ENCODE peak calls at places on chromosomes 5 and 9, in eight cellular contexts. One of them, this sample, is unnamed.

GRCh38 chr5:17411436-17411835 is 86.6 kb upstream of the TAF11L2 start:
- DNase-seq in spleen: no peak
- DNase-seq in OCI-LY7: no peak
- DNase-seq in fibroblast of the aortic adventitia: peak; percentile 40
- DNase-seq in SK-N-SH: no peak
- DNase-seq in CD8-positive, alpha-beta T cell: no peak
- DNase-seq in dorsolateral prefrontal cortex: no peak
- DNase-seq in cardiac fibroblast: peak; percentile 5
- DNase-seq in this sample: peak; percentile 57

GRCh38 chr9:125758986-125759811 is 12.0 kb downstream of the PBX3 start:
- DNase-seq in spleen: peak; percentile 77
- DNase-seq in OCI-LY7: peak; percentile 12
- DNase-seq in fibroblast of the aortic adventitia: peak; percentile 23
- DNase-seq in SK-N-SH: peak; percentile 12
- DNase-seq in CD8-positive, alpha-beta T cell: no peak
- DNase-seq in dorsolateral prefrontal cortex: peak; percentile 59
- DNase-seq in cardiac fibroblast: peak; percentile 36
- DNase-seq in this sample: no peak

GRCh38 chr5:169416583-169417196 is 115.8 kb upstream of the SLIT3 start:
- DNase-seq in spleen: no peak
- DNase-seq in OCI-LY7: no peak
- DNase-seq in fibroblast of the aortic adventitia: peak; percentile 95
- DNase-seq in SK-N-SH: no peak
- DNase-seq in CD8-positive, alpha-beta T cell: no peak
- DNase-seq in dorsolateral prefrontal cortex: no peak
- DNase-seq in cardiac fibroblast: peak; percentile 90
- DNase-seq in this sample: peak; percentile 98

GRCh38 chr9:79471577-79472543 is 99.9 kb upstream of the TLE4 start:
- DNase-seq in spleen: no peak
- DNase-seq in OCI-LY7: peak; percentile 14
- DNase-seq in fibroblast of the aortic adventitia: peak; percentile 8
- DNase-seq in SK-N-SH: peak; percentile 18
- DNase-seq in CD8-positive, alpha-beta T cell: peak; percentile 14
- DNase-seq in dorsolateral prefrontal cortex: peak; percentile 78
- DNase-seq in cardiac fibroblast: peak; percentile 76
- DNase-seq in this sample: peak; percentile 32

GRCh38 chr5:90968319-90968718 is 409.7 kb downstream of the ADGRV1 start:
- DNase-seq in spleen: no peak
- DNase-seq in OCI-LY7: no peak
- DNase-seq in fibroblast of the aortic adventitia: no peak
- DNase-seq in SK-N-SH: peak; percentile 36
- DNase-seq in CD8-positive, alpha-beta T cell: no peak
- DNase-seq in dorsolateral prefrontal cortex: no peak
- DNase-seq in cardiac fibroblast: peak; percentile 17
- DNase-seq in this sample: peak; percentile 52

GRCh38 chr9:92961627-92962302 is 14.4 kb downstream of the FGD3 start:
- DNase-seq in spleen: no peak
- DNase-seq in OCI-LY7: peak; percentile 10
- DNase-seq in fibroblast of the aortic adventitia: no peak
- DNase-seq in SK-N-SH: no peak
- DNase-seq in CD8-positive, alpha-beta T cell: no peak
- DNase-seq in dorsolateral prefrontal cortex: no peak
- DNase-seq in cardiac fibroblast: no peak
- DNase-seq in this sample: no peak

GRCh38 chr9:113600477-113600851 is 136.9 kb downstream of the RGS3 start:
- DNase-seq in spleen: peak; percentile 69
- DNase-seq in OCI-LY7: no peak
- DNase-seq in fibroblast of the aortic adventitia: no peak
- DNase-seq in SK-N-SH: no peak
- DNase-seq in CD8-positive, alpha-beta T cell: no peak
- DNase-seq in dorsolateral prefrontal cortex: no peak
- DNase-seq in cardiac fibroblast: no peak
- DNase-seq in this sample: no peak

GRCh38 chr9:14213504-14213903 is 100.4 kb downstream of the NFIB start:
- DNase-seq in spleen: no peak
- DNase-seq in OCI-LY7: no peak
- DNase-seq in fibroblast of the aortic adventitia: no peak
- DNase-seq in SK-N-SH: no peak
- DNase-seq in CD8-positive, alpha-beta T cell: no peak
- DNase-seq in dorsolateral prefrontal cortex: no peak
- DNase-seq in cardiac fibroblast: no peak
- DNase-seq in this sample: no peak

GRCh38 chr9:97983524-97984187 is 515 bp downstream of the ANP32B start:
- DNase-seq in spleen: peak; percentile 93
- DNase-seq in OCI-LY7: peak; percentile 63
- DNase-seq in fibroblast of the aortic adventitia: peak; percentile 26
- DNase-seq in SK-N-SH: peak; percentile 81
- DNase-seq in CD8-positive, alpha-beta T cell: peak; percentile 62
- DNase-seq in dorsolateral prefrontal cortex: peak; percentile 50
- DNase-seq in cardiac fibroblast: peak; percentile 45
- DNase-seq in this sample: peak; percentile 7

GRCh38 chr9:136020671-136021070 is 59.5 kb upstream of the UBAC1 start:
- DNase-seq in spleen: no peak
- DNase-seq in OCI-LY7: no peak
- DNase-seq in fibroblast of the aortic adventitia: no peak
- DNase-seq in SK-N-SH: no peak
- DNase-seq in CD8-positive, alpha-beta T cell: no peak
- DNase-seq in dorsolateral prefrontal cortex: no peak
- DNase-seq in cardiac fibroblast: no peak
- DNase-seq in this sample: no peak

GRCh38 chr9:102844754-102845153 is 150.4 kb upstream of the CYLC2 start:
- DNase-seq in spleen: no peak
- DNase-seq in OCI-LY7: no peak
- DNase-seq in fibroblast of the aortic adventitia: no peak
- DNase-seq in SK-N-SH: no peak
- DNase-seq in CD8-positive, alpha-beta T cell: no peak
- DNase-seq in dorsolateral prefrontal cortex: no peak
- DNase-seq in cardiac fibroblast: no peak
- DNase-seq in this sample: no peak

GRCh38 chr5:66660401-66660800 is 64.2 kb downstream of the MAST4 start:
- DNase-seq in spleen: no peak
- DNase-seq in OCI-LY7: no peak
- DNase-seq in fibroblast of the aortic adventitia: peak; percentile 14
- DNase-seq in SK-N-SH: no peak
- DNase-seq in CD8-positive, alpha-beta T cell: no peak
- DNase-seq in dorsolateral prefrontal cortex: no peak
- DNase-seq in cardiac fibroblast: peak; percentile 6
- DNase-seq in this sample: peak; percentile 36

GRCh38 chr9:33791117-33791516 is 4.2 kb upstream of the PRSS3 start:
- DNase-seq in spleen: no peak
- DNase-seq in OCI-LY7: no peak
- DNase-seq in fibroblast of the aortic adventitia: peak; percentile 56
- DNase-seq in SK-N-SH: no peak
- DNase-seq in CD8-positive, alpha-beta T cell: no peak
- DNase-seq in dorsolateral prefrontal cortex: no peak
- DNase-seq in cardiac fibroblast: peak; percentile 49
- DNase-seq in this sample: peak; percentile 84

GRCh38 chr5:1228121-1228520 is 2.9 kb downstream of the SLC6A18 start:
- DNase-seq in spleen: no peak
- DNase-seq in OCI-LY7: no peak
- DNase-seq in fibroblast of the aortic adventitia: no peak
- DNase-seq in SK-N-SH: no peak
- DNase-seq in CD8-positive, alpha-beta T cell: no peak
- DNase-seq in dorsolateral prefrontal cortex: no peak
- DNase-seq in cardiac fibroblast: no peak
- DNase-seq in this sample: no peak

GRCh38 chr9:137147091-137147792 is 8.3 kb downstream of the GRIN1 start:
- DNase-seq in spleen: no peak
- DNase-seq in OCI-LY7: no peak
- DNase-seq in fibroblast of the aortic adventitia: no peak
- DNase-seq in SK-N-SH: no peak
- DNase-seq in CD8-positive, alpha-beta T cell: no peak
- DNase-seq in dorsolateral prefrontal cortex: no peak
- DNase-seq in cardiac fibroblast: no peak
- DNase-seq in this sample: no peak

GRCh38 chr5:180113660-180114303 is 42.2 kb upstream of the RNF130 start:
- DNase-seq in spleen: no peak
- DNase-seq in OCI-LY7: no peak
- DNase-seq in fibroblast of the aortic adventitia: no peak
- DNase-seq in SK-N-SH: peak; percentile 12
- DNase-seq in CD8-positive, alpha-beta T cell: no peak
- DNase-seq in dorsolateral prefrontal cortex: peak; percentile 34
- DNase-seq in cardiac fibroblast: no peak
- DNase-seq in this sample: no peak

GRCh38 chr5:2187687-2188086 is 305.0 kb upstream of the IRX4 start:
- DNase-seq in spleen: peak; percentile 55
- DNase-seq in OCI-LY7: no peak
- DNase-seq in fibroblast of the aortic adventitia: no peak
- DNase-seq in SK-N-SH: no peak
- DNase-seq in CD8-positive, alpha-beta T cell: no peak
- DNase-seq in dorsolateral prefrontal cortex: no peak
- DNase-seq in cardiac fibroblast: no peak
- DNase-seq in this sample: no peak

GRCh38 chr5:34053133-34053532 is 10.1 kb upstream of the C1QTNF3 start:
- DNase-seq in spleen: no peak
- DNase-seq in OCI-LY7: no peak
- DNase-seq in fibroblast of the aortic adventitia: peak; percentile 93
- DNase-seq in SK-N-SH: no peak
- DNase-seq in CD8-positive, alpha-beta T cell: no peak
- DNase-seq in dorsolateral prefrontal cortex: no peak
- DNase-seq in cardiac fibroblast: peak; percentile 59
- DNase-seq in this sample: peak; percentile 79

GRCh38 chr9:33107762-33108161 is 31.3 kb upstream of the SMU1 start:
- DNase-seq in spleen: no peak
- DNase-seq in OCI-LY7: no peak
- DNase-seq in fibroblast of the aortic adventitia: no peak
- DNase-seq in SK-N-SH: no peak
- DNase-seq in CD8-positive, alpha-beta T cell: no peak
- DNase-seq in dorsolateral prefrontal cortex: no peak
- DNase-seq in cardiac fibroblast: no peak
- DNase-seq in this sample: no peak

GRCh38 chr9:126700296-126700695 is 86.6 kb downstream of the LMX1B start:
- DNase-seq in spleen: peak; percentile 49
- DNase-seq in OCI-LY7: no peak
- DNase-seq in fibroblast of the aortic adventitia: no peak
- DNase-seq in SK-N-SH: peak; percentile 23
- DNase-seq in CD8-positive, alpha-beta T cell: no peak
- DNase-seq in dorsolateral prefrontal cortex: no peak
- DNase-seq in cardiac fibroblast: no peak
- DNase-seq in this sample: no peak

GRCh38 chr5:134913254-134913653 is 8.3 kb downstream of the PCBD2 start:
- DNase-seq in spleen: no peak
- DNase-seq in OCI-LY7: no peak
- DNase-seq in fibroblast of the aortic adventitia: no peak
- DNase-seq in SK-N-SH: no peak
- DNase-seq in CD8-positive, alpha-beta T cell: no peak
- DNase-seq in dorsolateral prefrontal cortex: no peak
- DNase-seq in cardiac fibroblast: no peak
- DNase-seq in this sample: no peak

GRCh38 chr9:116189683-116190082 is 36.1 kb downstream of the PAPPA start:
- DNase-seq in spleen: no peak
- DNase-seq in OCI-LY7: no peak
- DNase-seq in fibroblast of the aortic adventitia: no peak
- DNase-seq in SK-N-SH: no peak
- DNase-seq in CD8-positive, alpha-beta T cell: no peak
- DNase-seq in dorsolateral prefrontal cortex: no peak
- DNase-seq in cardiac fibroblast: no peak
- DNase-seq in this sample: no peak

GRCh38 chr9:100714372-100715099 is 136.7 kb downstream of the CAVIN4 start:
- DNase-seq in spleen: no peak
- DNase-seq in OCI-LY7: peak; percentile 49
- DNase-seq in fibroblast of the aortic adventitia: peak; percentile 63
- DNase-seq in SK-N-SH: peak; percentile 74
- DNase-seq in CD8-positive, alpha-beta T cell: no peak
- DNase-seq in dorsolateral prefrontal cortex: peak; percentile 65
- DNase-seq in cardiac fibroblast: peak; percentile 69
- DNase-seq in this sample: peak; percentile 49

GRCh38 chr9:86287013-86287412 is 4.7 kb upstream of the ISCA1 start:
- DNase-seq in spleen: no peak
- DNase-seq in OCI-LY7: peak; percentile 78
- DNase-seq in fibroblast of the aortic adventitia: peak; percentile 49
- DNase-seq in SK-N-SH: peak; percentile 24
- DNase-seq in CD8-positive, alpha-beta T cell: no peak
- DNase-seq in dorsolateral prefrontal cortex: no peak
- DNase-seq in cardiac fibroblast: peak; percentile 69
- DNase-seq in this sample: peak; percentile 71
- TF ChIP-seq CTCF in spleen: no peak
- TF ChIP-seq CTCF in OCI-LY7: peak; percentile 74
- TF ChIP-seq CTCF in fibroblast of the aortic adventitia: peak; percentile 38
- TF ChIP-seq CTCF in SK-N-SH: peak; percentile 36
- TF ChIP-seq CTCF in CD8-positive, alpha-beta T cell: no peak
- TF ChIP-seq CTCF in dorsolateral prefrontal cortex: peak; percentile 11
- TF ChIP-seq CTCF in cardiac fibroblast: peak; percentile 37
- TF ChIP-seq CTCF in this sample: peak; percentile 45

GRCh38 chr9:130896233-130897012 is at the start of gene QRFP:
- DNase-seq in spleen: no peak
- DNase-seq in OCI-LY7: peak; percentile 5
- DNase-seq in fibroblast of the aortic adventitia: no peak
- DNase-seq in SK-N-SH: no peak
- DNase-seq in CD8-positive, alpha-beta T cell: no peak
- DNase-seq in dorsolateral prefrontal cortex: no peak
- DNase-seq in cardiac fibroblast: no peak
- DNase-seq in this sample: no peak
- TF ChIP-seq CTCF in spleen: no peak
- TF ChIP-seq CTCF in OCI-LY7: peak; percentile 51
- TF ChIP-seq CTCF in fibroblast of the aortic adventitia: no peak
- TF ChIP-seq CTCF in SK-N-SH: no peak
- TF ChIP-seq CTCF in CD8-positive, alpha-beta T cell: no peak
- TF ChIP-seq CTCF in dorsolateral prefrontal cortex: no peak
- TF ChIP-seq CTCF in cardiac fibroblast: no peak
- TF ChIP-seq CTCF in this sample: no peak

GRCh38 chr5:160298189-160298588 is 14.2 kb downstream of the CCNJL start:
- DNase-seq in spleen: peak; percentile 82
- DNase-seq in OCI-LY7: no peak
- DNase-seq in fibroblast of the aortic adventitia: no peak
- DNase-seq in SK-N-SH: no peak
- DNase-seq in CD8-positive, alpha-beta T cell: no peak
- DNase-seq in dorsolateral prefrontal cortex: no peak
- DNase-seq in cardiac fibroblast: no peak
- DNase-seq in this sample: no peak
- TF ChIP-seq CTCF in spleen: no peak
- TF ChIP-seq CTCF in OCI-LY7: no peak
- TF ChIP-seq CTCF in fibroblast of the aortic adventitia: no peak
- TF ChIP-seq CTCF in SK-N-SH: no peak
- TF ChIP-seq CTCF in CD8-positive, alpha-beta T cell: no peak
- TF ChIP-seq CTCF in dorsolateral prefrontal cortex: no peak
- TF ChIP-seq CTCF in cardiac fibroblast: no peak
- TF ChIP-seq CTCF in this sample: no peak

DNA sequence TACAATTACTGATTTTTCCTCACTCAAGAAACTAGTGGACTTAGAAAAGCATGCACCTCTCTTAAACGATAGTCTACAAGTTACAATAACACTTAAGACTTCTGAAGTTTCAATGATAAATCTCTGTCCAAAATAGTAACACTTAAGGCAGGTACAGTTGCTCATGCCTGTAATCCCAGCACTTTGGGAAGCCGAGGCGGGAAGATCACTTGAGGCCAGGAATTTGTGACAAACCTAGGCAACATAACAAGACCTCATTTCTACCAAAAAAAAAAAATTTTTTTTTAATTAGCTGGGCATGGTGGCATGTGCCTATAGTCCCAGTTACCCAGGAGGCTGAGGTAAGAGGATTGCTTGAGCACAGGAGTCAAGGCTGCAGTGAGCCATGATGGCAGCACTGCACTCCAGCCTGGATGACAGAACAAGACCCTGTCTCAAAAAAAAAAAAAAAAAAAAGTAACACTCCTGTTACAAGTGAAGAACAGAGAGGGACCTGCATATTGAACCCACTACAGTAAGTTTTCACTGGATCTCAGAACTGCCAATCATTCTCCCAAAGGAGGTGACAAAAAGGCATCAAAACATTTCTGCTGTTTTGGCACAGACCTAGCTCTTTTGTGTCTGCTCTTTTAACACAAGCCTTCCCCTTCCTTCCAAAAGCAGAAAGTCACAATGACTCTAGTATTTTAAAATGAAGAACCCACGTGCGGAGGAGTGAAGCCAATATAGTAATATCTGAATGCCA is 3.5 kb downstream of the ABITRAM start:
- DNase-seq in spleen: no peak
- DNase-seq in OCI-LY7: no peak
- DNase-seq in fibroblast of the aortic adventitia: no peak
- DNase-seq in SK-N-SH: no peak
- DNase-seq in CD8-positive, alpha-beta T cell: no peak
- DNase-seq in dorsolateral prefrontal cortex: no peak
- DNase-seq in cardiac fibroblast: no peak
- DNase-seq in this sample: no peak
- TF ChIP-seq CTCF in spleen: no peak
- TF ChIP-seq CTCF in OCI-LY7: no peak
- TF ChIP-seq CTCF in fibroblast of the aortic adventitia: no peak
- TF ChIP-seq CTCF in SK-N-SH: no peak
- TF ChIP-seq CTCF in CD8-positive, alpha-beta T cell: no peak
- TF ChIP-seq CTCF in dorsolateral prefrontal cortex: no peak
- TF ChIP-seq CTCF in cardiac fibroblast: no peak
- TF ChIP-seq CTCF in this sample: no peak

This sample was measured in fibroblast of mammary gland.